ENCODE peak calls at places on chromosomes 7 and 10, in ten cellular contexts. One of them, this sample, is unnamed.

GRCh38 chr10:121540773-121541395 is 57.4 kb downstream of the FGFR2 start:
- DNase-seq in colonic mucosa: no peak
- DNase-seq in DND-41: no peak
- DNase-seq in Peyer's patch: no peak
- DNase-seq in K562: no peak
- DNase-seq in uterus: no peak
- DNase-seq in mesendoderm: no peak
- DNase-seq in aorta: no peak
- DNase-seq in heart right ventricle: no peak
- DNase-seq in tibial nerve: no peak
- DNase-seq in this sample: no peak

GRCh38 chr7:136114966-136115762 is 138.0 kb upstream of the MTPN start:
- DNase-seq in colonic mucosa: peak; percentile 44
- DNase-seq in DND-41: peak; percentile 41
- DNase-seq in Peyer's patch: peak; percentile 58
- DNase-seq in K562: peak; percentile 90
- DNase-seq in uterus: no peak
- DNase-seq in mesendoderm: peak; percentile 83
- DNase-seq in aorta: no peak
- DNase-seq in heart right ventricle: peak; percentile 28
- DNase-seq in tibial nerve: no peak
- DNase-seq in this sample: no peak

GRCh38 chr7:106824458-106824857 is 40.6 kb upstream of the PIK3CG start:
- DNase-seq in colonic mucosa: no peak
- DNase-seq in DND-41: no peak
- DNase-seq in Peyer's patch: no peak
- DNase-seq in K562: no peak
- DNase-seq in uterus: no peak
- DNase-seq in mesendoderm: no peak
- DNase-seq in aorta: no peak
- DNase-seq in heart right ventricle: no peak
- DNase-seq in tibial nerve: no peak
- DNase-seq in this sample: no peak

GRCh38 chr10:90855126-90855525 is 2.7 kb downstream of the HTR7 start:
- DNase-seq in colonic mucosa: no peak
- DNase-seq in DND-41: no peak
- DNase-seq in Peyer's patch: no peak
- DNase-seq in K562: no peak
- DNase-seq in uterus: no peak
- DNase-seq in mesendoderm: peak; percentile 54
- DNase-seq in aorta: no peak
- DNase-seq in heart right ventricle: no peak
- DNase-seq in tibial nerve: no peak
- DNase-seq in this sample: no peak

GRCh38 chr10:13658256-13658655 is 71.5 kb downstream of the PRPF18 start:
- DNase-seq in colonic mucosa: no peak
- DNase-seq in DND-41: no peak
- DNase-seq in Peyer's patch: no peak
- DNase-seq in K562: no peak
- DNase-seq in uterus: no peak
- DNase-seq in mesendoderm: no peak
- DNase-seq in aorta: no peak
- DNase-seq in heart right ventricle: no peak
- DNase-seq in tibial nerve: no peak
- DNase-seq in this sample: no peak

GRCh38 chr10:4407783-4408182 is 418.2 kb upstream of the AKR1E2 start:
- DNase-seq in colonic mucosa: no peak
- DNase-seq in DND-41: no peak
- DNase-seq in Peyer's patch: no peak
- DNase-seq in K562: no peak
- DNase-seq in uterus: no peak
- DNase-seq in mesendoderm: peak; percentile 11
- DNase-seq in aorta: no peak
- DNase-seq in heart right ventricle: no peak
- DNase-seq in tibial nerve: no peak
- DNase-seq in this sample: no peak

GRCh38 chr7:135616136-135616535 is 46.2 kb upstream of the STMP1 start:
- DNase-seq in colonic mucosa: no peak
- DNase-seq in DND-41: no peak
- DNase-seq in Peyer's patch: no peak
- DNase-seq in K562: no peak
- DNase-seq in uterus: no peak
- DNase-seq in mesendoderm: no peak
- DNase-seq in aorta: no peak
- DNase-seq in heart right ventricle: no peak
- DNase-seq in tibial nerve: no peak
- DNase-seq in this sample: no peak

GRCh38 chr10:48696535-48696873 is 11.8 kb downstream of the WDFY4 start:
- DNase-seq in colonic mucosa: no peak
- DNase-seq in DND-41: no peak
- DNase-seq in Peyer's patch: no peak
- DNase-seq in K562: no peak
- DNase-seq in uterus: no peak
- DNase-seq in mesendoderm: no peak
- DNase-seq in aorta: no peak
- DNase-seq in heart right ventricle: no peak
- DNase-seq in tibial nerve: no peak
- DNase-seq in this sample: no peak

GRCh38 chr10:69876931-69877330 is 75.2 kb downstream of the COL13A1 start:
- DNase-seq in colonic mucosa: no peak
- DNase-seq in DND-41: no peak
- DNase-seq in Peyer's patch: no peak
- DNase-seq in K562: no peak
- DNase-seq in uterus: no peak
- DNase-seq in mesendoderm: peak; percentile 89
- DNase-seq in aorta: no peak
- DNase-seq in heart right ventricle: no peak
- DNase-seq in tibial nerve: no peak
- DNase-seq in this sample: no peak

GRCh38 chr7:47313564-47313963 is 268.3 kb downstream of the TNS3 start:
- DNase-seq in colonic mucosa: peak; percentile 10
- DNase-seq in DND-41: no peak
- DNase-seq in Peyer's patch: no peak
- DNase-seq in K562: no peak
- DNase-seq in uterus: no peak
- DNase-seq in mesendoderm: peak; percentile 73
- DNase-seq in aorta: no peak
- DNase-seq in heart right ventricle: no peak
- DNase-seq in tibial nerve: no peak
- DNase-seq in this sample: no peak

GRCh38 chr10:92284112-92284704 is 6.7 kb downstream of the CPEB3 start:
- DNase-seq in colonic mucosa: no peak
- DNase-seq in DND-41: no peak
- DNase-seq in Peyer's patch: no peak
- DNase-seq in K562: no peak
- DNase-seq in uterus: no peak
- DNase-seq in mesendoderm: no peak
- DNase-seq in aorta: no peak
- DNase-seq in heart right ventricle: no peak
- DNase-seq in tibial nerve: no peak
- DNase-seq in this sample: no peak

GRCh38 chr10:58299580-58299979 is 30.6 kb downstream of the CISD1 start:
- DNase-seq in colonic mucosa: peak; percentile 76
- DNase-seq in DND-41: peak; percentile 66
- DNase-seq in Peyer's patch: peak; percentile 81
- DNase-seq in K562: peak; percentile 83
- DNase-seq in uterus: peak; percentile 17
- DNase-seq in mesendoderm: peak; percentile 76
- DNase-seq in aorta: no peak
- DNase-seq in heart right ventricle: no peak
- DNase-seq in tibial nerve: no peak
- DNase-seq in this sample: peak; percentile 18

GRCh38 chr10:26391701-26392695 is 46.1 kb upstream of the APBB1IP start:
- DNase-seq in colonic mucosa: no peak
- DNase-seq in DND-41: no peak
- DNase-seq in Peyer's patch: no peak
- DNase-seq in K562: no peak
- DNase-seq in uterus: no peak
- DNase-seq in mesendoderm: peak; percentile 21
- DNase-seq in aorta: no peak
- DNase-seq in heart right ventricle: no peak
- DNase-seq in tibial nerve: no peak
- DNase-seq in this sample: peak; percentile 25

DNA sequence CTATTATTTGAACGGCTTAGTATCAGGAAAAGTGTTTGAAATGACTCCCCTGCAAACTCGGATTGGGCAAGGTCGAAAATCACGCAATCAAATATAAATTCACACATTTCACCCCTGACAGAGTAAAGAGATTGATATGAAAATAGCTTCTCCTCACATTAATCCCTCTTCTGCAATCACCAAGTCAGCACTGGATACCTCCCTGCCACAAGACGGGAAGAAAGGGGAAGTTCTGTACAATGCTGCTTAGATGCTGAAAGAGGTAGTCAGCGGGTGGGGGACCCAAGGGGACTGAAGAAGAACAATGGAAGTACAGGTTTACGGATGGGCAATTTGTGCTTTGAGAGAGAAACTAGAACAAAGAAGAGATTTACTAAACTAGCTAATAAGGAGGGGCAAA is 72.0 kb upstream of the ANK3 start:
- DNase-seq in colonic mucosa: no peak
- DNase-seq in DND-41: no peak
- DNase-seq in Peyer's patch: no peak
- DNase-seq in K562: no peak
- DNase-seq in uterus: no peak
- DNase-seq in mesendoderm: no peak
- DNase-seq in aorta: no peak
- DNase-seq in heart right ventricle: no peak
- DNase-seq in tibial nerve: no peak
- DNase-seq in this sample: no peak
- H3K4me1 ChIP-seq in colonic mucosa: no peaks in the 10 kb centered on the region
- H3K4me1 ChIP-seq in DND-41: no peaks in the 10 kb centered on the region
- H3K4me1 ChIP-seq in Peyer's patch: no peaks in the 10 kb centered on the region
- H3K4me1 ChIP-seq in K562: no peaks in the 10 kb centered on the region
- H3K4me1 ChIP-seq in uterus: no peaks in the 10 kb centered on the region
- H3K4me1 ChIP-seq in mesendoderm: no peaks in the 10 kb centered on the region
- H3K4me1 ChIP-seq in aorta: no peaks in the 10 kb centered on the region
- H3K4me1 ChIP-seq in heart right ventricle: no peaks in the 10 kb centered on the region
- H3K4me1 ChIP-seq in tibial nerve: no peaks in the 10 kb centered on the region
- H3K4me1 ChIP-seq in this sample: no peaks in the 10 kb centered on the region

GRCh38 chr10:28571265-28571664 is 38.3 kb downstream of the WAC start:
- DNase-seq in colonic mucosa: no peak
- DNase-seq in DND-41: no peak
- DNase-seq in Peyer's patch: no peak
- DNase-seq in K562: no peak
- DNase-seq in uterus: no peak
- DNase-seq in mesendoderm: no peak
- DNase-seq in aorta: no peak
- DNase-seq in heart right ventricle: no peak
- DNase-seq in tibial nerve: no peak
- DNase-seq in this sample: no peak
- H3K4me1 ChIP-seq in colonic mucosa: peaks cover 22% of the 10 kb centered on the region
- H3K4me1 ChIP-seq in DND-41: no peaks in the 10 kb centered on the region
- H3K4me1 ChIP-seq in Peyer's patch: peaks cover 53% of the 10 kb centered on the region
- H3K4me1 ChIP-seq in K562: peaks cover 3% of the 10 kb centered on the region
- H3K4me1 ChIP-seq in uterus: peaks cover 10% of the 10 kb centered on the region
- H3K4me1 ChIP-seq in mesendoderm: peaks cover 2% of the 10 kb centered on the region
- H3K4me1 ChIP-seq in aorta: no peaks in the 10 kb centered on the region
- H3K4me1 ChIP-seq in heart right ventricle: peaks cover 97% of the 10 kb centered on the region
- H3K4me1 ChIP-seq in tibial nerve: peaks cover 37% of the 10 kb centered on the region
- H3K4me1 ChIP-seq in this sample: peaks cover 40% of the 10 kb centered on the region

GRCh38 chr7:50684702-50685074 is 98.0 kb downstream of the GRB10 start:
- DNase-seq in colonic mucosa: no peak
- DNase-seq in DND-41: no peak
- DNase-seq in Peyer's patch: no peak
- DNase-seq in K562: no peak
- DNase-seq in uterus: no peak
- DNase-seq in mesendoderm: no peak
- DNase-seq in aorta: no peak
- DNase-seq in heart right ventricle: no peak
- DNase-seq in tibial nerve: no peak
- DNase-seq in this sample: no peak
- H3K4me1 ChIP-seq in colonic mucosa: no peaks in the 10 kb centered on the region
- H3K4me1 ChIP-seq in DND-41: no peaks in the 10 kb centered on the region
- H3K4me1 ChIP-seq in Peyer's patch: peaks cover 34% of the 10 kb centered on the region
- H3K4me1 ChIP-seq in K562: no peaks in the 10 kb centered on the region
- H3K4me1 ChIP-seq in uterus: no peaks in the 10 kb centered on the region
- H3K4me1 ChIP-seq in mesendoderm: no peaks in the 10 kb centered on the region
- H3K4me1 ChIP-seq in aorta: no peaks in the 10 kb centered on the region
- H3K4me1 ChIP-seq in heart right ventricle: peaks cover 56% of the 10 kb centered on the region
- H3K4me1 ChIP-seq in tibial nerve: peaks cover 5% of the 10 kb centered on the region
- H3K4me1 ChIP-seq in this sample: no peaks in the 10 kb centered on the region

DNA sequence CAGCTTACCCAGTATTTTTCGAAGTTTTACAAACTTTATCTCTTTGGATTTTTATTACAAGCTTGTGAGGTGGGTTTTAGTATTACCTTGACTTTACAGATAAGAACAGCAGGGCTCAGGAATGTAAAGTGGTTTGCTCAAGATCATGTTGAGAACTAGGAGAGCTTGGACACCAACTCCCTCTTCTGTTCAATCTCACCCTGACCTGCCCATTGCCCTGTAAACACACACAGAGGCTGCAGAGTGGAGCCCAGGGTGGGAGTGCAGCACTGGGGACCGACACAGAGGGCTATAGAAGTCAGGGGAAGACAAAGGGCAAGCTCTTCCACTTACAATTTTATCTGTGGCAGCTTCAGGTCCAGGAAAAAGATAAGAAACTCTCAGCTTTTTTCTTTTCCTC is 4.6 kb upstream of the TSPAN14 start:
- DNase-seq in colonic mucosa: no peak
- DNase-seq in DND-41: no peak
- DNase-seq in Peyer's patch: no peak
- DNase-seq in K562: peak; percentile 47
- DNase-seq in uterus: no peak
- DNase-seq in mesendoderm: peak; percentile 55
- DNase-seq in aorta: peak; percentile 44
- DNase-seq in heart right ventricle: no peak
- DNase-seq in tibial nerve: no peak
- DNase-seq in this sample: no peak
- H3K4me1 ChIP-seq in colonic mucosa: no peaks in the 10 kb centered on the region
- H3K4me1 ChIP-seq in DND-41: peaks cover 6% of the 10 kb centered on the region
- H3K4me1 ChIP-seq in Peyer's patch: peaks cover 6% of the 10 kb centered on the region
- H3K4me1 ChIP-seq in K562: peaks cover 22% of the 10 kb centered on the region
- H3K4me1 ChIP-seq in uterus: no peaks in the 10 kb centered on the region
- H3K4me1 ChIP-seq in mesendoderm: peaks cover 2% of the 10 kb centered on the region
- H3K4me1 ChIP-seq in aorta: no peaks in the 10 kb centered on the region
- H3K4me1 ChIP-seq in heart right ventricle: peaks cover 16% of the 10 kb centered on the region
- H3K4me1 ChIP-seq in tibial nerve: peaks cover 21% of the 10 kb centered on the region
- H3K4me1 ChIP-seq in this sample: peaks cover 20% of the 10 kb centered on the region

DNA sequence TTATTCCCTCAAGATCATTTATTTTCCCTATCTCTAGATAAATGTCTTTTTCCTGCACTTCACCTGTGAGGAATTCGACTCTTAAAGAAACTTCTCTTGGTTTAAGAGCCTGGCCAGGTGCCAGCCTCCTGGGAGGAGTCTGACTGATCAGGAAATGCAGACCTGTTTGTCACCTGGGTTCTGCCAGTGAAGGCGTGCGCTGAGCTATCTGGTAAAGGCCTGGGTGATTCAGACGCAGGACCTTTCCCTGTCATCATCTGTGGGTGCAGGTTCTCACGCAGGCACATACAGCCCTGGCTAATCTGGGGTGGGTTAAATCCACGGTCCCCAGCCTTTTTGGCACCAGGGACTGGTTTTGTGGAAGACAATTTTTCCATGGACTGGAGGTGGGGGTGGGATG is 65.3 kb upstream of the AQP1 start:
- DNase-seq in colonic mucosa: peak; percentile 87
- DNase-seq in DND-41: no peak
- DNase-seq in Peyer's patch: peak; percentile 73
- DNase-seq in K562: no peak
- DNase-seq in uterus: no peak
- DNase-seq in mesendoderm: no peak
- DNase-seq in aorta: no peak
- DNase-seq in heart right ventricle: no peak
- DNase-seq in tibial nerve: no peak
- DNase-seq in this sample: no peak
- H3K4me1 ChIP-seq in colonic mucosa: no peaks in the 10 kb centered on the region
- H3K4me1 ChIP-seq in DND-41: no peaks in the 10 kb centered on the region
- H3K4me1 ChIP-seq in Peyer's patch: peaks cover 17% of the 10 kb centered on the region
- H3K4me1 ChIP-seq in K562: peaks cover 10% of the 10 kb centered on the region
- H3K4me1 ChIP-seq in uterus: no peaks in the 10 kb centered on the region
- H3K4me1 ChIP-seq in mesendoderm: no peaks in the 10 kb centered on the region
- H3K4me1 ChIP-seq in aorta: no peaks in the 10 kb centered on the region
- H3K4me1 ChIP-seq in heart right ventricle: peaks cover 55% of the 10 kb centered on the region
- H3K4me1 ChIP-seq in tibial nerve: peaks cover 19% of the 10 kb centered on the region
- H3K4me1 ChIP-seq in this sample: no peaks in the 10 kb centered on the region